ENCODE peak calls at places on chromosomes 5 and 9, in nine cellular contexts. S, N, V, B, Q, E, Y, D and A are unnamed samples.

GRCh38 chr9:123710299-123710698 is 219.6 kb downstream of the DENND1A start:
- DNase-seq in Q (no peak), V (no peak), N (no peak), Y (no peak), S (no peak), B (no peak), E (no peak), D (no peak), A (no peak)

GRCh38 chr9:112852741-112853505 is 37.8 kb downstream of the SLC46A2 start:
- DNase-seq in S (no peak), Q (no peak), V (no peak), D (no peak), N (no peak), B (no peak), Y (no peak), E (no peak), A (no peak)

GRCh38 chr9:127213859-127214258 is 50.7 kb upstream of the GARNL3 start:
- DNase-seq in S (no peak), B (no peak), Q (no peak), N (no peak), Y (no peak), E (no peak), D (no peak), V (no peak), A (no peak)

GRCh38 chr5:174501461-174502069 is 222.8 kb upstream of the MSX2 start:
- DNase-seq in B (no peak), E (no peak), S (peak), N (no peak), V (no peak), Q (no peak), Y (no peak), D (no peak), A (no peak)

GRCh38 chr5:55865831-55866230 is 14.7 kb downstream of the IL31RA start:
- DNase-seq in Y (no peak), B (no peak), V (peak), E (no peak), D (no peak), Q (no peak), N (no peak), S (no peak), A (no peak)

GRCh38 chr5:157063776-157064430 is 5.0 kb upstream of the HAVCR1 start:
- DNase-seq in E (no peak), Q (no peak), B (no peak), Y (no peak), V (no peak), S (no peak), D (no peak), N (no peak), A (no peak)

GRCh38 chr9:82012255-82012654 is 23.7 kb downstream of the SPATA31D1 start:
- DNase-seq in N (no peak), Y (no peak), D (no peak), E (no peak), Q (no peak), S (no peak), B (no peak), V (no peak), A (no peak)

GRCh38 chr5:79759436-79759835 is 69.8 kb downstream of the CMYA5 start:
- DNase-seq in V (no peak), S (no peak), B (no peak), N (no peak), Q (no peak), Y (peak), E (no peak), D (no peak), A (no peak)

GRCh38 chr9:120937127-120937526 is 10.5 kb upstream of the TRAF1 start:
- DNase-seq in N (no peak), S (no peak), B (peak), V (no peak), D (no peak), Y (no peak), E (peak), Q (no peak), A (no peak)

DNA sequence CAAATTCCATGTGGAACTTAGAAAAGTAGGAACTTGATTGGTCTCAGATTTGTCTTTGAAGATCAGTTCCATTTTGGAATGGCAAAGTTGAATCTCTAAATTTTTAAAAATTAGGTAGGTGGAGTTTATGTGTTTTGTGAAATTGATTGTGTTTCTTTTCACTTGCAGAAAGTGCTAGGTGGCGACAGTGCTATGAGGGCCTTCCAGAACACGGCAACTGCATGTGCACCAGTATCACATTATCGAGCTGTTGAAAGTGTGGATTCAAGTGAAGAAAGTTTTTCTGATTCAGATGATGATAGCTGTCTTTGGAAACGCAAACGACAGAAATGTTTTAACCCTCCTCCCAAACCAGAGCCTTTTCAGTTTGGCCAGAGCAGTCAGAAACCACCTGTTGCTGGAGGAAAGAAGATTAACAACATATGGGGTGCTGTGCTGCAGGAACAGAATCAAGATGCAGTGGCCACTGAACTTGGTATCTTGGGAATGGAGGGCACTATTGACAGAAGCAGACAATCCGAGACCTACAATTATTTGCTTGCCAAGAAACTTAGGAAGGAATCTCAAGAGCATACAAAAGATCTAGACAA is 2.8 kb downstream of the PHAX start:
- DNase-seq in N (no peak), B (no peak), V (no peak), Q (no peak), E (no peak), S (no peak), D (no peak), Y (no peak), A (no peak)
- H3K27ac ChIP-seq in N (no peak), B (no peak), V (peak), Q (no peak), E (no peak), S (no peak), D (no peak), Y (no peak), A (no peak)

GRCh38 chr5:6788956-6789649 is 75.9 kb downstream of the TENT4A start:
- DNase-seq in D (no peak), V (no peak), Q (no peak), S (no peak), Y (no peak), N (no peak), E (no peak), B (no peak), A (no peak)
- H3K4me3 ChIP-seq in D (no peak), V (no peak), Q (no peak), S (no peak), Y (no peak), N (no peak), E (no peak), B (no peak), A (no peak)

GRCh38 chr9:110199643-110200042 is 8.3 kb downstream of the C9orf152 start:
- DNase-seq in B (no peak), E (no peak), D (no peak), S (no peak), N (no peak), Y (no peak), Q (no peak), V (no peak), A (no peak)
- H3K27ac ChIP-seq in B (no peak), E (no peak), D (no peak), S (peak), N (no peak), Y (no peak), Q (no peak), V (no peak), A (no peak)

GRCh38 chr9:133149130-133150015 is 14.3 kb downstream of the GBGT1 start:
- DNase-seq in S (peak), Q (peak), B (peak), Y (peak), E (peak), V (peak), D (peak), N (peak), A (peak)

GRCh38 chr9:133146746-133147411 is 16.8 kb downstream of the GBGT1 start:
- DNase-seq in S (no peak), Q (no peak), V (no peak), D (no peak), E (no peak), N (no peak), Y (no peak), B (no peak), A (no peak)

GRCh38 chr9:133144887-133145466 is 18.7 kb downstream of the GBGT1 start:
- DNase-seq in Q (no peak), Y (no peak), S (no peak), V (no peak), N (no peak), D (no peak), B (no peak), E (no peak), A (no peak)

GRCh38 chr9:133148351-133149129 is 15.2 kb downstream of the GBGT1 start:
- DNase-seq in N (no peak), V (peak), B (no peak), Q (no peak), D (no peak), S (peak), E (peak), Y (peak), A (peak)

GRCh38 chr9:133147412-133148271 is 16.1 kb downstream of the GBGT1 start:
- DNase-seq in Q (no peak), S (peak), D (peak), B (peak), Y (peak), V (peak), E (peak), N (peak), A (peak)
- H3K4me3 ChIP-seq in Q (peak), S (no peak), D (no peak), B (peak), Y (peak), V (peak), E (peak), N (no peak), A (peak)

GRCh38 chr5:149408252-149409099 is 29.4 kb upstream of the IL17B start:
- DNase-seq in E (no peak), Y (no peak), S (no peak), V (no peak), B (no peak), D (no peak), Q (peak), N (no peak), A (no peak)

GRCh38 chr5:149411738-149412519 is 32.8 kb upstream of the IL17B start:
- DNase-seq in D (no peak), S (no peak), Y (no peak), Q (peak), E (no peak), V (no peak), B (no peak), N (no peak), A (no peak)

GRCh38 chr5:149410721-149411432 is 31.8 kb upstream of the IL17B start:
- DNase-seq in E (no peak), D (no peak), B (no peak), V (no peak), Q (peak), S (no peak), Y (no peak), N (no peak), A (no peak)

GRCh38 chr5:149409268-149409948 is 30.3 kb upstream of the IL17B start:
- DNase-seq in Q (peak), N (no peak), B (no peak), S (no peak), D (no peak), Y (no peak), E (no peak), V (peak), A (no peak)

DNA sequence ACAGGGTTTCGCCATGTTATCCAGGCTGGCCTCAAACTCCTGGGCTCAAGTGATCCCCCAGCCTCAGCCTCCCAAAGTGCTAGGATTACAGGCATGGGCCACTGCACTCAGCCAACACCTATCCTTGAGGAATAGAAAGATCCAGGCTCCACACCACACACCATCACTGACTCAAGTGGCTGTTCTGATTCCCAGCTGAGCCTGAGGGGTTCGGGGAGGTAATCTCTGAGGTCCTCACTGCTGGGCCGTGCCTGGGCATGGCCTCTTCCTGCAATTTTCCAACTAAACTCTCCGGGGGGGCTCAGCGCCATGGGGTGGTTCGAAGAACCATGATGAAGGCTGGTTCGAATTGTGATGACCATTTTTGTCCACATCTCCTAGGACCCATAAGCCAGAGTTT is 31.0 kb upstream of the IL17B start:
- DNase-seq in D (no peak), N (no peak), S (no peak), Y (no peak), Q (peak), E (no peak), V (no peak), B (no peak), A (no peak)
- H3K27ac ChIP-seq in D (no peak), N (no peak), S (no peak), Y (peak), Q (peak), E (peak), V (no peak), B (peak), A (peak)

GRCh38 chr5:172849636-172850453 is 15.8 kb downstream of the ERGIC1 start:
- DNase-seq in D (no peak), V (no peak), N (no peak), Y (no peak), B (no peak), S (no peak), E (no peak), Q (no peak), A (peak)
- H3K4me3 ChIP-seq in D (no peak), V (no peak), N (no peak), Y (no peak), B (no peak), S (no peak), E (no peak), Q (no peak), A (no peak)

GRCh38 chr5:115949096-115949495 is 13.2 kb upstream of the LVRN start:
- DNase-seq in D (no peak), V (no peak), E (no peak), N (no peak), B (no peak), Q (no peak), S (no peak), Y (no peak), A (no peak)

GRCh38 chr5:115944501-115944900 is 17.8 kb upstream of the LVRN start:
- DNase-seq in E (no peak), D (no peak), Q (no peak), B (no peak), S (no peak), Y (no peak), V (no peak), N (no peak), A (no peak)

GRCh38 chr5:115947260-115947659 is 15.0 kb upstream of the LVRN start:
- DNase-seq in V (no peak), D (no peak), E (no peak), Y (no peak), N (no peak), B (no peak), Q (no peak), S (no peak), A (no peak)

GRCh38 chr5:115946655-115947054 is 15.6 kb upstream of the LVRN start:
- DNase-seq in S (no peak), E (no peak), Y (no peak), V (no peak), D (no peak), Q (no peak), B (no peak), N (no peak), A (no peak)

DNA sequence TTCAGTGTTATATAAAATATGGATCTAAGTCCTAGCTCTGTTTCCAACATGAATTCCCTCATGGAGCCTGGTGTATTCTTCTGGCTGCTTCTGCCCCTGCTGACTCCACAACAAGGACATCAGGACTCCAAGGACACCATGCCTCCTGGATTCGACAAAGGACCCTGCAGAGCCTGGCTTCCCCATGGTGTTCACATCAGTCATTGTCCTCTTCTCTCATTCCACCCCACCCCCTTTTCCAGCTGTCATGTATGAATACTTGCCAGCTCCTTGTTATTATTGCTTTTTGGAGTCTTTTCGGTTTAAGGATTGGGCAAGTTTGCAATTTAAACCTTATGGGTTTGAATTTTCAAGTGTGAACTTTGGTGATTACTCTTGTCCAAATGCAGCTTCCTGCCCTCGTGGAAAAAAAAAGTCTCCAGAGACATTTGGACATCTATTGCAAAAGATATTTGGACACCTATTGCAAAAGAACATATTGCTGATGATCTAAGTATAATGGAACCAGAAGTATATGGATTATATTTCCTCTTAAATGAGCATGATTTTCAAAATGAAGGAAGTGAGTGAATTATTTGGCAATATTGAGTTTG is 14.2 kb upstream of the LVRN start:
- DNase-seq in Y (peak), S (no peak), V (no peak), Q (no peak), D (no peak), B (peak), E (no peak), N (no peak), A (no peak)
- H3K27ac ChIP-seq in Y (peak), S (no peak), V (no peak), Q (peak), D (no peak), B (no peak), E (no peak), N (no peak), A (no peak)

GRCh38 chr5:5644249-5644648 is 221.8 kb downstream of the ICE1 start:
- DNase-seq in B (no peak), V (peak), Y (no peak), D (no peak), E (no peak), Q (no peak), N (no peak), S (no peak), A (no peak)
- H3K4me3 ChIP-seq in B (no peak), V (no peak), Y (no peak), D (no peak), E (no peak), Q (no peak), N (no peak), S (no peak), A (no peak)